ENCODE peak calls at places on chromosome 11, in five cellular contexts. P is hepatocyte, K is PC-3, X is neural progenitor cell, Q is GM23338. M is an unnamed sample. For H3K79me2, the result is how much of the 10 kb centered on the place peaks cover.

GRCh38 chr11:61477734-61478148 is 30.8 kb upstream of the LRRC10B start:
- DNase-seq in P (peak), K (peak), X (peak), Q (peak), M (peak)

GRCh38 chr11:124075841-124076571 is 34.9 kb upstream of the OR10G7 start:
- DNase-seq in P (no peak), K (no peak), X (no peak), Q (peak), M (no peak)

GRCh38 chr11:70528794-70529580 is 130.7 kb downstream of the CTTN start:
- DNase-seq in P (no peak), K (no peak), X (no peak), Q (no peak), M (no peak)

GRCh38 chr11:64101461-64101860 is 64.5 kb downstream of the MACROD1 start:
- DNase-seq in P (no peak), K (no peak), X (no peak), Q (no peak), M (no peak)

GRCh38 chr11:12043959-12044772 is 35.7 kb upstream of the DKK3 start:
- DNase-seq in P (peak), K (peak), X (peak), Q (peak), M (peak)

GRCh38 chr11:35014352-35014751 is 97.9 kb downstream of the PDHX start:
- DNase-seq in P (no peak), K (peak), X (no peak), Q (no peak), M (no peak)

GRCh38 chr11:124716596-124716995 is 23.1 kb upstream of the NRGN start:
- DNase-seq in P (no peak), K (peak), X (no peak), Q (no peak), M (no peak)

GRCh38 chr11:75547617-75548054 is 14.4 kb upstream of the SERPINH1 start:
- DNase-seq in P (peak), K (peak), X (peak), Q (peak), M (peak)

DNA sequence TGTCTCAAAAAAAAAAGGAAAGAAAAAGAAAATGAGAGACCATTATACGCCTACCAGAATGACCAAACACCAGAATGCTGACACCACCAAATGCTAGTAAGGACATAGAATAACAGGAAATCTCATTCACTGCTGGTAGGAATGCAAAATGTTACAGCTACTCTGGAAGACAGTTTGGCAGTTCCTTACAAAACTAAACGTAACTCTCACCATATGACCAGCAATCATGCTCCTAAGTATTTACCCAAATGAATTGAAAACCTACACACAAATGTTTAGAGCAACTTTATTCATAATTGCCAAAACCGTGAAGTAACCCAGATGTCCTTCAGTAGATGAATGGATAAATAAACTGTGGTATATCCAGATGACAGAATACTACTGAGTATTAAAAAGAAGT is 7.2 kb downstream of the CHKA start:
- DNase-seq in P (no peak), K (no peak), X (no peak), Q (no peak), M (no peak)
- H3K79me2 ChIP-seq in P (half or more), K (half or more), X (half or more), Q (half or more), M (half or more)

DNA sequence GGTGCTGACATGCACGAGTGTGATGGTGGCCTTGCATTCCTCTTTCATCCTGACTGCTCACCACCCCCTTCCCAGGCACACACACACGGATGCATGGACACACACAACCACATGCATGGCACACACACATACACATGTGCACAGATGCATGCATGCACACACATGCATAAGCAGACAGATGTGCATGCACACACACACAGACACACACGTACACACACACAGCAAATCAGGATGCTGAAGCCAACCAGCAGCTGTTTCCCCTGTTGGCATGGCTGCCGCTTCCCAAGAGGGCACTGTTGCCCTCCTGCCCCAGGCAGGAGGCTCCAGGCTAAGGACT is 15.3 kb downstream of the OSBPL5 start:
- DNase-seq in P (no peak), K (no peak), X (no peak), Q (no peak), M (no peak)
- H3K79me2 ChIP-seq in P (under half), K (under half), X (under half), Q (under half), M (under half)

GRCh38 chr11:3052109-3052479 is 5.1 kb downstream of the CARS1 start:
- DNase-seq in P (no peak), K (no peak), X (no peak), Q (no peak), M (peak)
- H3K79me2 ChIP-seq in P (half or more), K (half or more), X (half or more), Q (half or more), M (half or more)

GRCh38 chr11:115459563-115459962 is 44.7 kb downstream of the CADM1 start:
- DNase-seq in P (no peak), K (no peak), X (no peak), Q (no peak), M (no peak)

GRCh38 chr11:115464269-115464668 is 39.9 kb downstream of the CADM1 start:
- DNase-seq in P (no peak), K (no peak), X (no peak), Q (no peak), M (no peak)

GRCh38 chr11:115462004-115462541 is 42.1 kb downstream of the CADM1 start:
- DNase-seq in P (no peak), K (no peak), X (no peak), Q (peak), M (no peak)

GRCh38 chr11:115463606-115464005 is 40.6 kb downstream of the CADM1 start:
- DNase-seq in P (no peak), K (no peak), X (no peak), Q (no peak), M (no peak)

DNA sequence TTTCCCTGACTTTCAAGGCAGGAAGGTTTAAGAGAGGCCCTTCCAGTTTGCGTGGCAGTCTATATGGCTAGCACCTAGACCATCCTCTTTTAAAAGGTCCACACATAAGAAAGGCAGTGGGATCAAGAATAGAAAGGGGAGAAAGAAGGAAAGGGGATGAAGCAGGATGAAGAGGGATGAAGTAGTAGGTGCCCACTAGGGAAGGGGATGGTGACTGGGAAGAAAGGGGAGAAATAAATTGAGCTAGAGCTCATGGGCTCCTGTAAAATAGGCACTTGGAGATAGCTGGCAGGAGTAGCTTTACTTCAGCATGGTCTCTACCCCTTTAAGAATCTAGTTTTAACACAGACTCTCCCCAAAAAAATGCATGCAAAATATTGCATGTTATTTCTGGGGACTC is 41.5 kb downstream of the CADM1 start:
- DNase-seq in P (no peak), K (no peak), X (no peak), Q (no peak), M (no peak)
- H3K79me2 ChIP-seq in P (under half), K (under half), X (half or more), Q (under half), M (under half)

GRCh38 chr11:694563-695331 is at the start of gene DEAF1:
- DNase-seq in P (peak), K (peak), X (peak), Q (peak), M (peak)

GRCh38 chr11:693887-694562 is 997 bp downstream of the DEAF1 start:
- DNase-seq in P (no peak), K (no peak), X (no peak), Q (no peak), M (no peak)

GRCh38 chr11:695606-696381 is at the start of gene TMEM80:
- DNase-seq in P (peak), K (peak), X (peak), Q (peak), M (peak)

GRCh38 chr11:697028-697491 is 1.4 kb downstream of the TMEM80 start:
- DNase-seq in P (peak), K (peak), X (no peak), Q (no peak), M (peak)

DNA sequence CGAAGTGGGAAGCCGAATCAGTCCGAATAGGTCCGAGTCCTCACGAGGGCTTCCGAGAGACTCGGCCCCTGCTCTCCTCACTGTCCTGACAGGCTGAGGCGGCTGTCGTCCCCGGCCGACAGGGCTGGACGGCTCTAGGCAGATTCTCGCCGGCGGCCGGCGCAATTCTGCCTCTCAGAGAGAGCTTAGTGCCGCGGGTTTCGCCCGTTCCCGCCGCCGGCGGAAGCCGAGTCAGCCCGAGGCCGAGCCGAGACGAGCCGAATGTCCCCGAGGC is 247 bp upstream of the DEAF1 start:
- DNase-seq in P (no peak), K (no peak), X (no peak), Q (no peak), M (no peak)
- H3K79me2 ChIP-seq in P (half or more), K (half or more), X (half or more), Q (under half), M (under half)

DNA sequence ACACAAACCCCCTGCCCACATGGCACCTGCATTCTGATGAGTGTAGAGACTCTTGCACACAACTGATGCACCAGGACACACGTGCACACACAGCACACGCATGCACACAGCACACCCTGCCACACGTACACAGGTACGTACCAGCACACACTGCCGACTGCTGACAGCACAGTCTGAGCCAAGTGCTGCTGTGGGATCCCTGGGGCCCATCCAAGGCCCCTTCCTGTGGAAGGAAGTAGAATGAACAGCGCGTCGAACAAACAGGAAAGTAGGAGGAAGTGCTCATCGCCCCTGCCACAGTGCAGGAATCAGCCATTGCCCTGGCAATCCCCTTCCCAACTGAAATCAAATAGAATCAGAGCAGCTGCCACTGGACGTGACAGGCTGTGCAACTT is 57.9 kb downstream of the CD82 start:
- DNase-seq in P (no peak), K (no peak), X (no peak), Q (no peak), M (no peak)
- H3K79me2 ChIP-seq in P (under half), K (under half), X (under half), Q (under half), M (under half)